ENCODE peak calls at places on chromosome 18, in ten cellular contexts. One of them, this sample, is unnamed.

GRCh38 chr18:37188016-37188791 is 359.3 kb downstream of the KIAA1328 start:
- DNase-seq in ascending aorta: no peak
- DNase-seq in testis: no peak
- DNase-seq in lung: no peak
- DNase-seq in CD8-positive, alpha-beta memory T cell: no peak
- DNase-seq in AG04450: no peak
- DNase-seq in effector memory CD4-positive, alpha-beta T cell: no peak
- DNase-seq in SK-N-SH: no peak
- DNase-seq in CD4-positive, alpha-beta memory T cell: no peak
- DNase-seq in tibial nerve: no peak
- DNase-seq in this sample: no peak

GRCh38 chr18:12376034-12376717 is 851 bp downstream of the AFG3L2 start:
- DNase-seq in AG04450: no peak
- DNase-seq in tibial nerve: peak
- DNase-seq in ascending aorta: no peak
- DNase-seq in effector memory CD4-positive, alpha-beta T cell: no peak
- DNase-seq in CD4-positive, alpha-beta memory T cell: no peak
- DNase-seq in lung: no peak
- DNase-seq in testis: peak
- DNase-seq in SK-N-SH: peak
- DNase-seq in CD8-positive, alpha-beta memory T cell: peak
- DNase-seq in this sample: no peak

GRCh38 chr18:51097046-51097822 is 67.2 kb downstream of the SMAD4 start:
- DNase-seq in AG04450: no peak
- DNase-seq in tibial nerve: no peak
- DNase-seq in CD8-positive, alpha-beta memory T cell: no peak
- DNase-seq in ascending aorta: no peak
- DNase-seq in SK-N-SH: no peak
- DNase-seq in effector memory CD4-positive, alpha-beta T cell: no peak
- DNase-seq in lung: no peak
- DNase-seq in CD4-positive, alpha-beta memory T cell: no peak
- DNase-seq in testis: no peak
- DNase-seq in this sample: no peak

GRCh38 chr18:8526316-8526715 is 82.9 kb upstream of the RAB12 start:
- DNase-seq in lung: no peak
- DNase-seq in SK-N-SH: no peak
- DNase-seq in CD4-positive, alpha-beta memory T cell: no peak
- DNase-seq in CD8-positive, alpha-beta memory T cell: no peak
- DNase-seq in ascending aorta: no peak
- DNase-seq in testis: no peak
- DNase-seq in tibial nerve: no peak
- DNase-seq in effector memory CD4-positive, alpha-beta T cell: no peak
- DNase-seq in AG04450: no peak
- DNase-seq in this sample: no peak

GRCh38 chr18:73614812-73615211 is 532.8 kb downstream of the FBXO15 start:
- DNase-seq in SK-N-SH: no peak
- DNase-seq in CD4-positive, alpha-beta memory T cell: no peak
- DNase-seq in effector memory CD4-positive, alpha-beta T cell: no peak
- DNase-seq in tibial nerve: no peak
- DNase-seq in testis: no peak
- DNase-seq in CD8-positive, alpha-beta memory T cell: no peak
- DNase-seq in AG04450: peak
- DNase-seq in ascending aorta: no peak
- DNase-seq in lung: no peak
- DNase-seq in this sample: no peak

GRCh38 chr18:12768622-12769021 is 65.8 kb downstream of the PSMG2 start:
- DNase-seq in CD4-positive, alpha-beta memory T cell: no peak
- DNase-seq in AG04450: no peak
- DNase-seq in effector memory CD4-positive, alpha-beta T cell: no peak
- DNase-seq in testis: no peak
- DNase-seq in tibial nerve: no peak
- DNase-seq in ascending aorta: no peak
- DNase-seq in CD8-positive, alpha-beta memory T cell: no peak
- DNase-seq in lung: no peak
- DNase-seq in SK-N-SH: no peak
- DNase-seq in this sample: no peak

GRCh38 chr18:21663615-21664014 is 41.0 kb downstream of the ABHD3 start:
- DNase-seq in CD8-positive, alpha-beta memory T cell: no peak
- DNase-seq in tibial nerve: peak
- DNase-seq in AG04450: no peak
- DNase-seq in CD4-positive, alpha-beta memory T cell: no peak
- DNase-seq in lung: no peak
- DNase-seq in effector memory CD4-positive, alpha-beta T cell: no peak
- DNase-seq in ascending aorta: no peak
- DNase-seq in testis: peak
- DNase-seq in SK-N-SH: no peak
- DNase-seq in this sample: no peak

GRCh38 chr18:79634593-79634992 is 45.0 kb upstream of the CTDP1 start:
- DNase-seq in SK-N-SH: no peak
- DNase-seq in tibial nerve: no peak
- DNase-seq in CD4-positive, alpha-beta memory T cell: no peak
- DNase-seq in lung: peak
- DNase-seq in effector memory CD4-positive, alpha-beta T cell: no peak
- DNase-seq in testis: no peak
- DNase-seq in CD8-positive, alpha-beta memory T cell: no peak
- DNase-seq in ascending aorta: peak
- DNase-seq in AG04450: no peak
- DNase-seq in this sample: no peak

GRCh38 chr18:7940379-7940778 is 373.3 kb downstream of the PTPRM start:
- DNase-seq in ascending aorta: no peak
- DNase-seq in CD8-positive, alpha-beta memory T cell: no peak
- DNase-seq in testis: no peak
- DNase-seq in lung: no peak
- DNase-seq in SK-N-SH: no peak
- DNase-seq in effector memory CD4-positive, alpha-beta T cell: no peak
- DNase-seq in CD4-positive, alpha-beta memory T cell: no peak
- DNase-seq in AG04450: no peak
- DNase-seq in tibial nerve: no peak
- DNase-seq in this sample: no peak

GRCh38 chr18:60372141-60372540 is 434 bp downstream of the MC4R start:
- DNase-seq in testis: no peak
- DNase-seq in CD8-positive, alpha-beta memory T cell: no peak
- DNase-seq in tibial nerve: no peak
- DNase-seq in SK-N-SH: no peak
- DNase-seq in ascending aorta: no peak
- DNase-seq in effector memory CD4-positive, alpha-beta T cell: no peak
- DNase-seq in AG04450: no peak
- DNase-seq in CD4-positive, alpha-beta memory T cell: no peak
- DNase-seq in lung: no peak
- DNase-seq in this sample: no peak

GRCh38 chr18:12282436-12283039 is 25.5 kb upstream of the TUBB6 start:
- DNase-seq in CD4-positive, alpha-beta memory T cell: no peak
- DNase-seq in lung: no peak
- DNase-seq in CD8-positive, alpha-beta memory T cell: no peak
- DNase-seq in ascending aorta: no peak
- DNase-seq in testis: no peak
- DNase-seq in effector memory CD4-positive, alpha-beta T cell: no peak
- DNase-seq in AG04450: peak
- DNase-seq in tibial nerve: no peak
- DNase-seq in SK-N-SH: no peak
- DNase-seq in this sample: no peak

GRCh38 chr18:55272510-55273243 is 313.4 kb upstream of the CCDC68 start:
- DNase-seq in SK-N-SH: no peak
- DNase-seq in AG04450: peak
- DNase-seq in tibial nerve: peak
- DNase-seq in CD4-positive, alpha-beta memory T cell: no peak
- DNase-seq in lung: no peak
- DNase-seq in effector memory CD4-positive, alpha-beta T cell: no peak
- DNase-seq in ascending aorta: peak
- DNase-seq in testis: no peak
- DNase-seq in CD8-positive, alpha-beta memory T cell: no peak
- DNase-seq in this sample: no peak

GRCh38 chr18:7658701-7659100 is 91.6 kb downstream of the PTPRM start:
- DNase-seq in ascending aorta: no peak
- DNase-seq in CD4-positive, alpha-beta memory T cell: no peak
- DNase-seq in AG04450: no peak
- DNase-seq in testis: no peak
- DNase-seq in SK-N-SH: no peak
- DNase-seq in tibial nerve: no peak
- DNase-seq in CD8-positive, alpha-beta memory T cell: no peak
- DNase-seq in lung: no peak
- DNase-seq in effector memory CD4-positive, alpha-beta T cell: no peak
- DNase-seq in this sample: no peak

GRCh38 chr18:77012751-77013550 is 119.6 kb downstream of the MBP start:
- DNase-seq in ascending aorta: no peak
- DNase-seq in AG04450: no peak
- DNase-seq in effector memory CD4-positive, alpha-beta T cell: no peak
- DNase-seq in SK-N-SH: no peak
- DNase-seq in CD8-positive, alpha-beta memory T cell: no peak
- DNase-seq in lung: no peak
- DNase-seq in tibial nerve: no peak
- DNase-seq in CD4-positive, alpha-beta memory T cell: no peak
- DNase-seq in testis: peak
- DNase-seq in this sample: no peak

GRCh38 chr18:23878336-23878900 is 136.1 kb upstream of the TTC39C start:
- DNase-seq in SK-N-SH: no peak
- DNase-seq in effector memory CD4-positive, alpha-beta T cell: no peak
- DNase-seq in AG04450: no peak
- DNase-seq in CD4-positive, alpha-beta memory T cell: no peak
- DNase-seq in testis: no peak
- DNase-seq in lung: no peak
- DNase-seq in ascending aorta: no peak
- DNase-seq in tibial nerve: no peak
- DNase-seq in CD8-positive, alpha-beta memory T cell: no peak
- DNase-seq in this sample: no peak

GRCh38 chr18:23879126-23879525 is 135.4 kb upstream of the TTC39C start:
- DNase-seq in CD8-positive, alpha-beta memory T cell: no peak
- DNase-seq in CD4-positive, alpha-beta memory T cell: no peak
- DNase-seq in lung: no peak
- DNase-seq in AG04450: no peak
- DNase-seq in ascending aorta: no peak
- DNase-seq in SK-N-SH: no peak
- DNase-seq in effector memory CD4-positive, alpha-beta T cell: no peak
- DNase-seq in tibial nerve: no peak
- DNase-seq in testis: no peak
- DNase-seq in this sample: no peak

GRCh38 chr18:23879544-23879943 is 135.0 kb upstream of the TTC39C start:
- DNase-seq in tibial nerve: no peak
- DNase-seq in AG04450: no peak
- DNase-seq in CD4-positive, alpha-beta memory T cell: no peak
- DNase-seq in lung: no peak
- DNase-seq in CD8-positive, alpha-beta memory T cell: no peak
- DNase-seq in SK-N-SH: no peak
- DNase-seq in testis: no peak
- DNase-seq in ascending aorta: no peak
- DNase-seq in effector memory CD4-positive, alpha-beta T cell: no peak
- DNase-seq in this sample: no peak

GRCh38 chr18:23880931-23881330 is 133.6 kb upstream of the TTC39C start:
- DNase-seq in tibial nerve: no peak
- DNase-seq in testis: no peak
- DNase-seq in CD8-positive, alpha-beta memory T cell: no peak
- DNase-seq in AG04450: no peak
- DNase-seq in ascending aorta: no peak
- DNase-seq in lung: no peak
- DNase-seq in SK-N-SH: no peak
- DNase-seq in CD4-positive, alpha-beta memory T cell: no peak
- DNase-seq in effector memory CD4-positive, alpha-beta T cell: no peak
- DNase-seq in this sample: no peak

GRCh38 chr18:23879966-23880565 is 134.5 kb upstream of the TTC39C start:
- DNase-seq in CD4-positive, alpha-beta memory T cell: no peak
- DNase-seq in ascending aorta: no peak
- DNase-seq in SK-N-SH: no peak
- DNase-seq in effector memory CD4-positive, alpha-beta T cell: no peak
- DNase-seq in testis: no peak
- DNase-seq in CD8-positive, alpha-beta memory T cell: no peak
- DNase-seq in AG04450: no peak
- DNase-seq in tibial nerve: no peak
- DNase-seq in lung: no peak
- DNase-seq in this sample: no peak
- H3K27ac ChIP-seq in CD4-positive, alpha-beta memory T cell: no peak
- H3K27ac ChIP-seq in ascending aorta: no peak
- H3K27ac ChIP-seq in SK-N-SH: no peak
- H3K27ac ChIP-seq in effector memory CD4-positive, alpha-beta T cell: no peak
- H3K27ac ChIP-seq in testis: no peak
- H3K27ac ChIP-seq in CD8-positive, alpha-beta memory T cell: no peak
- H3K27ac ChIP-seq in AG04450: no peak
- H3K27ac ChIP-seq in tibial nerve: no peak
- H3K27ac ChIP-seq in lung: no peak
- H3K27ac ChIP-seq in this sample: no peak

GRCh38 chr18:48762022-48762421 is 188.7 kb downstream of the SMAD7 start:
- DNase-seq in testis: no peak
- DNase-seq in CD4-positive, alpha-beta memory T cell: no peak
- DNase-seq in CD8-positive, alpha-beta memory T cell: no peak
- DNase-seq in tibial nerve: no peak
- DNase-seq in ascending aorta: no peak
- DNase-seq in SK-N-SH: no peak
- DNase-seq in lung: no peak
- DNase-seq in effector memory CD4-positive, alpha-beta T cell: no peak
- DNase-seq in AG04450: no peak
- DNase-seq in this sample: no peak
- H3K27ac ChIP-seq in testis: no peak
- H3K27ac ChIP-seq in CD4-positive, alpha-beta memory T cell: no peak
- H3K27ac ChIP-seq in CD8-positive, alpha-beta memory T cell: no peak
- H3K27ac ChIP-seq in tibial nerve: no peak
- H3K27ac ChIP-seq in ascending aorta: no peak
- H3K27ac ChIP-seq in SK-N-SH: no peak
- H3K27ac ChIP-seq in lung: no peak
- H3K27ac ChIP-seq in effector memory CD4-positive, alpha-beta T cell: no peak
- H3K27ac ChIP-seq in AG04450: no peak
- H3K27ac ChIP-seq in this sample: no peak

GRCh38 chr18:32420084-32420483 is 50.6 kb downstream of the GAREM1 start:
- DNase-seq in lung: no peak
- DNase-seq in CD4-positive, alpha-beta memory T cell: no peak
- DNase-seq in effector memory CD4-positive, alpha-beta T cell: no peak
- DNase-seq in AG04450: no peak
- DNase-seq in SK-N-SH: no peak
- DNase-seq in CD8-positive, alpha-beta memory T cell: no peak
- DNase-seq in tibial nerve: no peak
- DNase-seq in testis: no peak
- DNase-seq in ascending aorta: no peak
- DNase-seq in this sample: no peak
- H3K27ac ChIP-seq in lung: no peak
- H3K27ac ChIP-seq in CD4-positive, alpha-beta memory T cell: no peak
- H3K27ac ChIP-seq in effector memory CD4-positive, alpha-beta T cell: no peak
- H3K27ac ChIP-seq in AG04450: no peak
- H3K27ac ChIP-seq in SK-N-SH: no peak
- H3K27ac ChIP-seq in CD8-positive, alpha-beta memory T cell: no peak
- H3K27ac ChIP-seq in tibial nerve: no peak
- H3K27ac ChIP-seq in testis: no peak
- H3K27ac ChIP-seq in ascending aorta: no peak
- H3K27ac ChIP-seq in this sample: no peak

DNA sequence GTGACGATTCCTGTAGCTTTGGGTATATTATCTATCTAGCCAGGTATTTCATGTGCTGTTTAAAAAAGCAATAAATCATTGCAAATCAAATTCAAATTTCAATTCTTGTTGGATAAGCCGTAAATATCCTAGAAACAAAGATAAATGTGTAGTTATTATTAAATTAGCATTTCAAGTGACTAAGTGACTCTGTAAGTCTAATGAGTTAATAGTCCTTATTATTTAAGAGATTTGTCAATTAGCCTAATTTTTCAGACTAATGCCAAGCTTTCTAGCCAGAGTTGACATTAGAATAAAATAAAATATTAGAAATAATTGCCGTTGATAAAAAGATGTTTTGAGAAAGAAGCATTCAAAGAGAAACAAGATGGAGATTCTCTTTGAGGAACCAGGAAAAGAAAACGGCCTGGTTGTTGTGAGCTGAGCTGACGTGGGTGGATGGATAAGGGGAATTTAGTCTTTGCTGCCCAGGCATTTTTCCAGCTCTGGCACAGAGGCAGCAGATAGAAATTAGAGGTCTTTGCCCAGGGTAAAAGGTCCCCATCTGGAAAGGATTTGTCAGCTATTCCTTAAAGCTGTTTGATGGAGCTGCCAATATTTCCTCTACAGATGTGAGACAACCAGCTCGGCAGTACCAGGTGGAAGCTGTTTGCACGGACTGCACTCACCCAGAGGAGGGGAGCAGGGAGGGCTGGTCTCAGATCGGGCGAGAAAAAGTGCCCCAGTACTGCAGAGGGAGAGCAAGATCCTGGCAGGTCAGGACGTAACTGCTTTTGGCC is 117.3 kb upstream of the SEC11C start:
- DNase-seq in CD8-positive, alpha-beta memory T cell: no peak
- DNase-seq in CD4-positive, alpha-beta memory T cell: no peak
- DNase-seq in SK-N-SH: peak
- DNase-seq in testis: no peak
- DNase-seq in lung: no peak
- DNase-seq in AG04450: no peak
- DNase-seq in tibial nerve: no peak
- DNase-seq in effector memory CD4-positive, alpha-beta T cell: no peak
- DNase-seq in ascending aorta: peak
- DNase-seq in this sample: no peak
- H3K27ac ChIP-seq in CD8-positive, alpha-beta memory T cell: no peak
- H3K27ac ChIP-seq in CD4-positive, alpha-beta memory T cell: no peak
- H3K27ac ChIP-seq in SK-N-SH: peak
- H3K27ac ChIP-seq in testis: no peak
- H3K27ac ChIP-seq in lung: no peak
- H3K27ac ChIP-seq in AG04450: no peak
- H3K27ac ChIP-seq in tibial nerve: peak
- H3K27ac ChIP-seq in effector memory CD4-positive, alpha-beta T cell: no peak
- H3K27ac ChIP-seq in ascending aorta: peak
- H3K27ac ChIP-seq in this sample: no peak